ENCODE peak calls at places on chromosome 9, in four cellular contexts. H is stimulated activated CD4-positive, alpha-beta T cell treated with anti-CD3 and anti-CD28 coated beads, Interleukin-15, amount 100 ng/mL, for 1 hour; G is H9; R is GM04504. A is an unnamed sample.
A peak's percentile ranks its signal among the peaks of the same experiment; 100 is the strongest.

GRCh38 chr9:121634329-121634784 is 17.1 kb upstream of the DAB2IP start:
- DNase-seq in H (no peak), G (no peak), R (no peak), A (no peak)

GRCh38 chr9:114855488-114855887 is 49.6 kb upstream of the TNFSF15 start:
- DNase-seq in H (no peak), G (no peak), R (no peak), A (no peak)

GRCh38 chr9:114017741-114018715 is 60.1 kb downstream of the AMBP start:
- DNase-seq in H (no peak), G (no peak), R (no peak), A (no peak)

GRCh38 chr9:109381011-109381729 is 60.3 kb upstream of the EPB41L4B start:
- DNase-seq in H (no peak), G (no peak), R (no peak), A (no peak)

GRCh38 chr9:70701163-70701562 is 286.7 kb upstream of the KLF9 start:
- DNase-seq in H (no peak), G (no peak), R (no peak), A (no peak)

GRCh38 chr9:98867434-98868168 is 60.1 kb downstream of the GALNT12 start:
- DNase-seq in H (no peak), G (no peak), R (peak; percentile 95), A (no peak)

GRCh38 chr9:111645806-111646205 is 14.7 kb downstream of the DNAJC25 start:
- DNase-seq in H (no peak), G (no peak), R (no peak), A (no peak)

GRCh38 chr9:4073371-4073770 is 226.5 kb downstream of the GLIS3 start:
- DNase-seq in H (no peak), G (peak; percentile 76), R (no peak), A (no peak)

GRCh38 chr9:72396247-72397091 is 31.5 kb upstream of the ZFAND5 start:
- DNase-seq in H (no peak), G (no peak), R (peak; percentile 10), A (no peak)

A was measured in activated T-helper 1 cell treated with anti-CD3 and anti-CD28 coated beads, Interleukin-12 subunit alpha, Interleukin-12 subunit beta, Interleukin-2, Interleukin-4 antibody, amounts not matched to agents 30 ng/mL and 10 ng/mL and 1 ng/mL, durations not matched to agents 14 hours and 24 hours and 36 hours.